ENCODE peak calls at places on chromosomes 11 and 22, in five cellular contexts. M is gastrocnemius medialis, J is neuronal stem cell, R is spleen, G is Peyer's patch. V is an unnamed sample. For H3K27me3, the result is how much of the 10 kb centered on the place peaks cover.

GRCh38 chr22:28424427-28425080 is 255.1 kb downstream of the TTC28 start:
- DNase-seq in M (no peak), R (no peak), G (no peak), J (no peak), V (no peak)

GRCh38 chr11:76623171-76623883 is 47.2 kb downstream of the LRRC32 start:
- DNase-seq in M (no peak), J (no peak), G (peak), R (peak), V (no peak)

GRCh38 chr11:83778598-83778997 is 492.4 kb upstream of the CCDC90B start:
- DNase-seq in M (no peak), R (no peak), G (no peak), J (no peak), V (no peak)

GRCh38 chr11:67497656-67498291 is 7.4 kb downstream of the PITPNM1 start:
- DNase-seq in M (no peak), R (no peak), J (no peak), G (no peak), V (no peak)

GRCh38 chr22:27719535-27720227 is 81.9 kb downstream of the MN1 start:
- DNase-seq in J (no peak), M (peak), G (no peak), R (peak), V (no peak)

GRCh38 chr11:3056296-3057068 is 741 bp downstream of the CARS1 start:
- DNase-seq in G (no peak), R (no peak), J (no peak), M (peak), V (peak)

GRCh38 chr11:18704698-18705097 is 6.1 kb downstream of the TMEM86A start:
- DNase-seq in M (no peak), J (no peak), R (no peak), G (no peak), V (no peak)

GRCh38 chr11:704189-704798 is 1.7 kb upstream of the EPS8L2 start:
- DNase-seq in R (no peak), J (no peak), M (peak), G (peak), V (no peak)

GRCh38 chr11:100830978-100831732 is 144.1 kb downstream of the ARHGAP42 start:
- DNase-seq in J (no peak), R (no peak), G (no peak), M (no peak), V (no peak)

GRCh38 chr11:84212467-84213390 is 926.6 kb upstream of the CCDC90B start:
- DNase-seq in R (no peak), J (no peak), G (no peak), M (no peak), V (no peak)

GRCh38 chr11:35748644-35749043 is 86.1 kb downstream of the TRIM44 start:
- DNase-seq in R (no peak), G (no peak), M (no peak), J (no peak), V (no peak)

GRCh38 chr22:50027639-50028537 is 15.3 kb upstream of the IL17REL start:
- DNase-seq in R (peak), G (peak), M (peak), J (no peak), V (peak)

GRCh38 chr11:71154406-71154805 is 98.0 kb downstream of the SHANK2 start:
- DNase-seq in J (no peak), R (no peak), M (no peak), G (peak), V (no peak)

GRCh38 chr22:20036535-20037392 is 15.9 kb downstream of the TANGO2 start:
- DNase-seq in J (no peak), R (no peak), M (no peak), G (no peak), V (no peak)

GRCh38 chr11:32829680-32830412 is at the start of gene PRRG4:
- DNase-seq in R (peak), M (peak), J (peak), G (peak), V (peak)

DNA sequence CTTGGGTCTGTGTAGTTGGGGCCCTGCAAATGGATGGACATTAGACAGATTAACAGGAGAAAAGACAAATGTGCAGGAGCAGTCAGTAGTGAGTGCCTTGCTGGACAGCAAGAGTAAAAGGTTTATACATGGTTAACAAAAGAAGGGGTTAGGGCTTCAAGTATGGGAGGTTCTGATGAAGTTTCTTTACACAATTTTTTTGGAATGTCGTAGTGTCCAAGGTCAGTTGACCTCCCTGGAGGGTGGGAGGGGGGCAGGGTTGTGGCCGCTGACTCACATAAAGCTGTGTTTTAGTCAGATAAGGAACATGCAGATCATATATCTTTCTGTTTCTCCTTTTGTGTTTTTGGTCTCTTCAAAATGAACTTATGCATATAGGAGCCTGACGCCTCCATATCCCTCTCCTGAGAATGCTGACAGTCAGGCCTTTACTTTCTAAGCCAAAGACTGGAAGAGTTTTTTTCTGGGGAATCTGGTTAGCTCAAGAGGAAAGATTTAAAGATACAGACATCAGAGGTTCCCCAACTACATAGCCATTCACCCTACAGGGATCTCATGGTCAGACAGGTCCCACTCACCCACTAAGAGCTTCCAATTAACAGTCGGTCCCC is 134.3 kb downstream of the NECTIN1 start:
- DNase-seq in R (no peak), M (peak), G (no peak), J (no peak), V (no peak)
- H3K27me3 ChIP-seq in R (under half), M (under half), G (under half), J (under half), V (under half)

DNA sequence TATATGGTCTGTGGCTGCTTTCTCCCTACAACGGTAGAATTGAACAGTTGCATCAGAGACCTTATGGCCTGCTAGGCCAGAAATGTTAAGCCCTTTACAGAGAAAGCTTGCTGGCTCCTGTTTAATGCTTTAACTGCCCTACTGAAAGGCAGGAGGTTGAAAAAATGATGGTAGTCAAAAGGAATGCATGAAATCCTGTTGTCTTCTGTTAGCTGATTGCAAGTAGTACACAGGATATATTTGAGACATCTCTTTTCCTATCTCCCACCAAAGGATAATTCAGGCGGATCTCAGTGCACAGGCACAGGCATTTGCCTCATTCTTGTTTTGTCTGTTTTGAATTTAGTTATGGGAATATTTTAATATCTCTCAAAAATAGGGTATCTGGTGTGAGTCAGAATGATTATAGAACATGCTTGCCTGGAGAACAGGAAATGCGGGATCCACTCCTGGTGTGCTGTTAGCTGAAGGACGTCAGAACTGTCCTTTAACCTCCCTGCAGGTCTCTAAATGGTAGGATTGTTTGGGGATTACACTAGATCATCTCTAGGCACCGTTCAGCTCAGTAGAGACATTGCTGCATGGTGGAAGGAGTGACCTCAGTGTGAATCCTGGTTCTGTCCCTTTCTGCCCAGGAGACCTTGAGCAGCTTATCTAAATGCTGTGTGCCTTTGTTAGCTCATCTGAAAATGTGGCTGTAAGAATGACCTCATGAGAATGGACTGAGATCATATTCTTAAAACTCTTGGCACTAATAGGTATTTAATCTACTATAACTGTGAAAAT is 49.5 kb downstream of the PACS1 start:
- DNase-seq in G (no peak), J (no peak), R (no peak), M (no peak), V (no peak)
- H3K27ac ChIP-seq in G (no peak), J (peak), R (peak), M (no peak), V (no peak)

GRCh38 chr11:102446606-102447005 is 6.0 kb downstream of the TMEM123 start:
- DNase-seq in G (no peak), M (no peak), R (no peak), J (no peak), V (no peak)
- H3K27me3 ChIP-seq in G (under half), M (under half), R (under half), J (under half), V (under half)

GRCh38 chr11:114296190-114296978 is at the start of gene NNMT:
- DNase-seq in J (no peak), R (no peak), M (peak), G (peak), V (no peak)

GRCh38 chr11:114298701-114299090 is 2.5 kb downstream of the NNMT start:
- DNase-seq in G (no peak), M (no peak), J (no peak), R (no peak), V (no peak)

GRCh38 chr11:114295676-114296081 is 520 bp upstream of the NNMT start:
- DNase-seq in M (no peak), R (no peak), J (no peak), G (no peak), V (no peak)

GRCh38 chr11:114296979-114297372 is 777 bp downstream of the NNMT start:
- DNase-seq in R (no peak), G (no peak), M (no peak), J (no peak), V (no peak)

GRCh38 chr11:114297806-114298700 is 1.9 kb downstream of the NNMT start:
- DNase-seq in M (no peak), G (no peak), R (no peak), J (no peak), V (no peak)
- H3K27ac ChIP-seq in M (peak), G (peak), R (peak), J (no peak), V (no peak)

DNA sequence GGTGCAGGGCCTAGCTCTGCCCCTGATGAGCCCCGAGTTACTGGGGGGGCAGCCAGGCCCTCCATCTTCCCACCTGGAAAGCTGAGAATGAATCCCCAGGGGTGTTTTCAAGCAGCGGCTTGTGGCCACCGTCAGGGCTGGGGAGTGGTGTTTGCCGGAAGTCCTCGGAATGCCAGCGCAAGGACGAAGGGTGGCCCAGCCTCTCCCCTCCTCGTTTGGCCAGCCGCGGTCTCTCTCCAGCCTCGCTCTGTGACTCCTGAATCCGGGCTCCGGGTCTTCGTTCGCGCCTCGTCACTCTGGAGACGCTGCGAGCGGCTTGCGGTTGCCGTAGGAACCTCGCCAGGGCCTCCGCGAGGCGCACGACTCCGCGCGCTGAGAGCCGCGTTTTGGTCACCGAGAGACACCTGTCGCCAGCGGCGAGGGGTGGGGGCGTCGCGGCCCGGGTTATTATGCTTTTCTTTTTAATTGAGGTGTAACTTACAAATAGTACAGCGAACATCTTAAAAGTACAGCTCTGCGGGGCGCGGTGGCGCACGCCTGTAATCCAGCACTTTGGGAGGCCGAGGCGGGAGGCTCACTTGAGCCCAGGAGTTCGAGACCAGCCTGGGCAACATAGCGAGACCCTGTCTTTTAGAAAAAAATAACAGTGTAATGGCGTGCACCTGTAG is 6.3 kb upstream of the KDELR3 start:
- DNase-seq in R (peak), J (peak), M (peak), G (peak), V (no peak)
- H3K27me3 ChIP-seq in R (half or more), J (under half), M (half or more), G (under half), V (under half)

DNA sequence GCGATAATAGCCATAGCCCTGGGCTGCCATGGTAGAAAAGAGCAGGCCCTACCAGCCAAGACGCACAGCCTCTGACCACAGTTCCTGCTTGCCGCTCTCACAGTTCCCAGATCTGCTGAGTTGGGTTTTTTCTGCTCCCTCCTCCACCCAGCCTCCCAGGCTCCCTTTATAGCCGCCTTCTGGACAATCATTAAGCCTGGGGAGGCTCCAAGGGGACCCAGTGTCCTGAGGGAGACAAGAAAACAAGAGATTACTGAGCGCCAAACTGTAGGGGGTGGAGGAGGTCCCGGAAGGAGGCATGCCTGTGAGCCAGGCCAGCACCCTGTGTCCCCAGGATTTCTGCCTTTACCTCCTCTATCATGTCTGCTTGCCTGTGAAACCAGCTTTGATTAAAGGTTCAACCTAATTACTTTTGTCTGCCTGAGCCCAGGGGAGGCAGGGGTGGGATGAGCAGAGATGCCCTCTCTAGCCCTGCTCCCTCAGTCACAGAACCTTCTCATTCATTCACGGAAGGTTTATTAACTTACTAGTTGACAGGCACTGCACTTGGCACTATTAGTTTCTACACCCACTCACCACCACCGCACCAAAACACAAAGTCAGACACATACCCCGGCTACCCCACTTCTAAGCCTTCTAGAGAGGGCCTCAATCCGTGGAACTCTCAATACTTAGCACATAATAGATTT is 1.2 kb downstream of the SLC37A4 start:
- DNase-seq in G (peak), J (no peak), M (peak), R (peak), V (peak)
- H3K27ac ChIP-seq in G (peak), J (no peak), M (peak), R (peak), V (peak)

GRCh38 chr11:6725386-6725896 is 42.3 kb upstream of the MRPL17 start:
- DNase-seq in J (no peak), R (no peak), M (no peak), G (no peak), V (no peak)

GRCh38 chr11:6724013-6724412 is 40.9 kb upstream of the MRPL17 start:
- DNase-seq in R (no peak), G (no peak), J (no peak), M (no peak), V (no peak)

GRCh38 chr11:6721343-6721742 is 38.2 kb upstream of the MRPL17 start:
- DNase-seq in R (no peak), M (no peak), J (no peak), G (no peak), V (no peak)

GRCh38 chr11:6719588-6719987 is 36.4 kb upstream of the MRPL17 start:
- DNase-seq in R (no peak), J (no peak), G (no peak), M (no peak), V (no peak)
- H3K27me3 ChIP-seq in R (under half), J (under half), G (under half), M (under half), V (under half)

DNA sequence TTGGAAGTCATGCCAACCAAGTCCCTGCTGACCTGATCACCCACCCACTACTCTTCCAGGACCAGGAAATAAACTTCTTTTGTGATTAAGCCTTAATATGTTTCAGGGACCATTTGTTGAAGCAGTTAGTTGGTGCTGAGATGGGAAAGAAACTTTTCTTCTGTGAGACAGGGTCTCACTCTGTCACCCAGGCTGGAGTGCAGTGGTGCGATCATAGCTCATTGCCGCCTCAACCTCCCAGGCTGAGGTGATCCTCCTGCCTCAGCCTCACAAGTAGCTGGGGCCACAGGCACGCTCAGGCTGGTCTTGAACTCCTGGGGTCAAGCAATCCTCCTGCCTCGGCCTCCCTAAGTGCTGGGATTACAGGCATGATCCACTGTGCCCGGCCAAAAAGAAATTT is 10.6 kb downstream of the SUSD2 start:
- DNase-seq in M (no peak), R (no peak), J (no peak), G (no peak), V (no peak)
- H3K27ac ChIP-seq in M (no peak), R (no peak), J (no peak), G (no peak), V (no peak)